ENCODE peak calls at places on chromosomes 3 and 15, in ten cellular contexts. One of them, this sample, is unnamed.

GRCh38 chr3:104642827-104643226 is 723.9 kb upstream of the ALCAM start:
- DNase-seq in heart right ventricle: no peak
- DNase-seq in astrocyte of the spinal cord: no peak
- DNase-seq in left ventricle myocardium inferior: no peak
- DNase-seq in astrocyte: no peak
- DNase-seq in H7: no peak
- DNase-seq in transverse colon: no peak
- DNase-seq in SK-N-MC: peak; percentile 42
- DNase-seq in A549: no peak
- DNase-seq in thyroid gland: no peak
- DNase-seq in this sample: no peak

GRCh38 chr15:48759921-48760320 is 50.9 kb downstream of the CEP152 start:
- DNase-seq in heart right ventricle: no peak
- DNase-seq in astrocyte of the spinal cord: no peak
- DNase-seq in left ventricle myocardium inferior: no peak
- DNase-seq in astrocyte: no peak
- DNase-seq in H7: peak; percentile 22
- DNase-seq in transverse colon: no peak
- DNase-seq in SK-N-MC: no peak
- DNase-seq in A549: no peak
- DNase-seq in thyroid gland: peak; percentile 75
- DNase-seq in this sample: no peak

GRCh38 chr15:85412956-85413854 is 32.8 kb downstream of the AKAP13 start:
- DNase-seq in heart right ventricle: peak; percentile 23
- DNase-seq in astrocyte of the spinal cord: peak; percentile 94
- DNase-seq in left ventricle myocardium inferior: peak; percentile 35
- DNase-seq in astrocyte: peak; percentile 90
- DNase-seq in H7: peak; percentile 62
- DNase-seq in transverse colon: peak; percentile 77
- DNase-seq in SK-N-MC: no peak
- DNase-seq in A549: peak; percentile 93
- DNase-seq in thyroid gland: peak; percentile 84
- DNase-seq in this sample: peak; percentile 91

GRCh38 chr3:72891053-72891855 is 3.4 kb downstream of the GXYLT2 start:
- DNase-seq in heart right ventricle: peak; percentile 34
- DNase-seq in astrocyte of the spinal cord: peak; percentile 99
- DNase-seq in left ventricle myocardium inferior: peak; percentile 67
- DNase-seq in astrocyte: peak; percentile 100
- DNase-seq in H7: no peak
- DNase-seq in transverse colon: peak; percentile 18
- DNase-seq in SK-N-MC: no peak
- DNase-seq in A549: no peak
- DNase-seq in thyroid gland: no peak
- DNase-seq in this sample: peak; percentile 100

GRCh38 chr3:158709666-158710083 is 22.6 kb downstream of the RARRES1 start:
- DNase-seq in heart right ventricle: no peak
- DNase-seq in astrocyte of the spinal cord: peak; percentile 99
- DNase-seq in left ventricle myocardium inferior: no peak
- DNase-seq in astrocyte: peak; percentile 100
- DNase-seq in H7: no peak
- DNase-seq in transverse colon: no peak
- DNase-seq in SK-N-MC: no peak
- DNase-seq in A549: peak; percentile 54
- DNase-seq in thyroid gland: no peak
- DNase-seq in this sample: peak; percentile 95

GRCh38 chr3:155963557-155963956 is 93.1 kb downstream of the GMPS start:
- DNase-seq in heart right ventricle: no peak
- DNase-seq in astrocyte of the spinal cord: peak; percentile 48
- DNase-seq in left ventricle myocardium inferior: no peak
- DNase-seq in astrocyte: peak; percentile 61
- DNase-seq in H7: no peak
- DNase-seq in transverse colon: no peak
- DNase-seq in SK-N-MC: no peak
- DNase-seq in A549: no peak
- DNase-seq in thyroid gland: no peak
- DNase-seq in this sample: no peak

GRCh38 chr3:6736781-6737180 is 124.1 kb upstream of the GRM7 start:
- DNase-seq in heart right ventricle: no peak
- DNase-seq in astrocyte of the spinal cord: no peak
- DNase-seq in left ventricle myocardium inferior: no peak
- DNase-seq in astrocyte: no peak
- DNase-seq in H7: no peak
- DNase-seq in transverse colon: no peak
- DNase-seq in SK-N-MC: no peak
- DNase-seq in A549: no peak
- DNase-seq in thyroid gland: no peak
- DNase-seq in this sample: no peak

GRCh38 chr3:99366663-99367429 is 271.5 kb upstream of the COL8A1 start:
- DNase-seq in heart right ventricle: no peak
- DNase-seq in astrocyte of the spinal cord: no peak
- DNase-seq in left ventricle myocardium inferior: no peak
- DNase-seq in astrocyte: no peak
- DNase-seq in H7: peak; percentile 8
- DNase-seq in transverse colon: no peak
- DNase-seq in SK-N-MC: no peak
- DNase-seq in A549: peak; percentile 17
- DNase-seq in thyroid gland: no peak
- DNase-seq in this sample: no peak

GRCh38 chr3:140091143-140091542 is 156.2 kb downstream of the CLSTN2 start:
- DNase-seq in heart right ventricle: no peak
- DNase-seq in astrocyte of the spinal cord: peak; percentile 22
- DNase-seq in left ventricle myocardium inferior: no peak
- DNase-seq in astrocyte: peak; percentile 65
- DNase-seq in H7: no peak
- DNase-seq in transverse colon: no peak
- DNase-seq in SK-N-MC: no peak
- DNase-seq in A549: no peak
- DNase-seq in thyroid gland: no peak
- DNase-seq in this sample: no peak

GRCh38 chr15:82228750-82229149 is 33.8 kb downstream of the EFL1 start:
- DNase-seq in heart right ventricle: no peak
- DNase-seq in astrocyte of the spinal cord: peak; percentile 10
- DNase-seq in left ventricle myocardium inferior: no peak
- DNase-seq in astrocyte: no peak
- DNase-seq in H7: no peak
- DNase-seq in transverse colon: no peak
- DNase-seq in SK-N-MC: no peak
- DNase-seq in A549: no peak
- DNase-seq in thyroid gland: no peak
- DNase-seq in this sample: peak; percentile 44

GRCh38 chr3:195906865-195907729 is 1.3 kb downstream of the TNK2 start:
- DNase-seq in heart right ventricle: peak; percentile 41
- DNase-seq in astrocyte of the spinal cord: no peak
- DNase-seq in left ventricle myocardium inferior: no peak
- DNase-seq in astrocyte: no peak
- DNase-seq in H7: peak; percentile 75
- DNase-seq in transverse colon: peak; percentile 65
- DNase-seq in SK-N-MC: no peak
- DNase-seq in A549: no peak
- DNase-seq in thyroid gland: peak; percentile 86
- DNase-seq in this sample: peak; percentile 16

GRCh38 chr3:169477790-169478189 is 185.7 kb downstream of the MECOM start:
- DNase-seq in heart right ventricle: no peak
- DNase-seq in astrocyte of the spinal cord: no peak
- DNase-seq in left ventricle myocardium inferior: no peak
- DNase-seq in astrocyte: no peak
- DNase-seq in H7: no peak
- DNase-seq in transverse colon: no peak
- DNase-seq in SK-N-MC: no peak
- DNase-seq in A549: no peak
- DNase-seq in thyroid gland: no peak
- DNase-seq in this sample: no peak

GRCh38 chr15:65979316-65979715 is 110.0 kb downstream of the RAB11A start:
- DNase-seq in heart right ventricle: no peak
- DNase-seq in astrocyte of the spinal cord: no peak
- DNase-seq in left ventricle myocardium inferior: no peak
- DNase-seq in astrocyte: no peak
- DNase-seq in H7: no peak
- DNase-seq in transverse colon: no peak
- DNase-seq in SK-N-MC: no peak
- DNase-seq in A549: no peak
- DNase-seq in thyroid gland: no peak
- DNase-seq in this sample: no peak
- H3K4me3 ChIP-seq in heart right ventricle: no peak overlapping the region
- H3K4me3 ChIP-seq in astrocyte of the spinal cord: no peak overlapping the region
- H3K4me3 ChIP-seq in left ventricle myocardium inferior: no peak overlapping the region
- H3K4me3 ChIP-seq in astrocyte: no peak overlapping the region
- H3K4me3 ChIP-seq in H7: no peak overlapping the region
- H3K4me3 ChIP-seq in transverse colon: no peak overlapping the region
- H3K4me3 ChIP-seq in SK-N-MC: no peak overlapping the region
- H3K4me3 ChIP-seq in A549: no peak overlapping the region
- H3K4me3 ChIP-seq in thyroid gland: no peak overlapping the region
- H3K4me3 ChIP-seq in this sample: no peak overlapping the region

DNA sequence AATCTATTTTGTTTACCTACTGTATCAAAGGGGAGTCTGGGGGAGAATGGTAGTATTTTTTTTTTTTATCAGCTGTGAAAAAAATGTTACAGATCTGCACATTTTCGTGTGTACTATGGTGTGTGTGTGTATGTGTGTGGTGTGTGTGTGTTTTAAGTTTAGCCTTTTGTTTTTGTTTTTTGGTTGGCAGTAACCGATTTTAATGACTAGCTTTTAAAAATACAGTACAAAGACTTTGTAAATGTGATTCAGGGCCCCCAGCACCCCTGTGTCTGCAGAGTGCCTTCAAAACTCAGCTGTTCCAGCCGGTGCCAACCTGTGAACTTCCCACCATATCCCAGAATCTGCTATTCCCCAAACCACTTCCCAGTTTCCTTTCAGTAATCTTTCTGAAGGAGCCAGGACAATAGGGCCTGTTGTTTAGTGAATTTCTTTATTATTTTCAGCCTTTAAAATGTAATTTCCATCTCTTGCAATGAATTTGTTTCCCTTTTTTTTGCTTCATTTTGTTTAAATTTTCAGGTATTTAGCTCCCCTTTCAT is 2.1 kb downstream of the RAP2B start:
- DNase-seq in heart right ventricle: no peak
- DNase-seq in astrocyte of the spinal cord: no peak
- DNase-seq in left ventricle myocardium inferior: no peak
- DNase-seq in astrocyte: no peak
- DNase-seq in H7: no peak
- DNase-seq in transverse colon: no peak
- DNase-seq in SK-N-MC: no peak
- DNase-seq in A549: no peak
- DNase-seq in thyroid gland: no peak
- DNase-seq in this sample: no peak
- H3K4me3 ChIP-seq in heart right ventricle: peak overlapping the region; percentile 75
- H3K4me3 ChIP-seq in astrocyte of the spinal cord: peak overlapping the region; percentile 96
- H3K4me3 ChIP-seq in left ventricle myocardium inferior: peak overlapping the region; percentile 97
- H3K4me3 ChIP-seq in astrocyte: peak overlapping the region; percentile 97
- H3K4me3 ChIP-seq in H7: peak overlapping the region; percentile 85
- H3K4me3 ChIP-seq in transverse colon: no peak overlapping the region
- H3K4me3 ChIP-seq in SK-N-MC: peak overlapping the region; percentile 89
- H3K4me3 ChIP-seq in A549: peak overlapping the region; percentile 91
- H3K4me3 ChIP-seq in thyroid gland: peak overlapping the region; percentile 88
- H3K4me3 ChIP-seq in this sample: peak overlapping the region; percentile 93

DNA sequence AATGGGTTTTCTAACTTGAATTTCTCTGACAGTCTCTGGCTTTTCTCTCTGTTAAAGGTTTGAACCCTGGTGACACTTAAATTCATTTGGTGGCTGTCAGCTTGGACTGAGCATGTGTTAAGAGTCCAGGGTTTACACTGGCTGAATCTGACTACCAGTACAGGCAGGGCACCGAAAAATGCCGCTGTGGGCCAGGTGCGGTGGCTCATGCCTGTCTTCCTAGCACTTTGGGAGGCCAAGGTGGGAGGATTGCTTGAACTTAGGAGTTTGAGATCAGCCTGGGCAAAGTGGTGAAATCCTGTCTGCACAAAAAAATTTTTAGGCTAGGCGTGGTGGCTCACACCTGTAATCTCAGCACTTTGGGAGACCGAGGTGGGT is 1.8 kb downstream of the MANF start:
- DNase-seq in heart right ventricle: no peak
- DNase-seq in astrocyte of the spinal cord: no peak
- DNase-seq in left ventricle myocardium inferior: no peak
- DNase-seq in astrocyte: no peak
- DNase-seq in H7: no peak
- DNase-seq in transverse colon: no peak
- DNase-seq in SK-N-MC: no peak
- DNase-seq in A549: no peak
- DNase-seq in thyroid gland: no peak
- DNase-seq in this sample: no peak
- H3K4me3 ChIP-seq in heart right ventricle: peak overlapping the region; percentile 91
- H3K4me3 ChIP-seq in astrocyte of the spinal cord: peak overlapping the region; percentile 96
- H3K4me3 ChIP-seq in left ventricle myocardium inferior: peak overlapping the region; percentile 85
- H3K4me3 ChIP-seq in astrocyte: peak overlapping the region; percentile 99
- H3K4me3 ChIP-seq in H7: no peak overlapping the region
- H3K4me3 ChIP-seq in transverse colon: no peak overlapping the region
- H3K4me3 ChIP-seq in SK-N-MC: peak overlapping the region; percentile 80
- H3K4me3 ChIP-seq in A549: peak overlapping the region; percentile 95
- H3K4me3 ChIP-seq in thyroid gland: peak overlapping the region; percentile 81
- H3K4me3 ChIP-seq in this sample: peak overlapping the region; percentile 74

GRCh38 chr3:40779039-40779438 is 254.3 kb downstream of the ZNF621 start:
- DNase-seq in heart right ventricle: no peak
- DNase-seq in astrocyte of the spinal cord: no peak
- DNase-seq in left ventricle myocardium inferior: no peak
- DNase-seq in astrocyte: no peak
- DNase-seq in H7: peak; percentile 59
- DNase-seq in transverse colon: no peak
- DNase-seq in SK-N-MC: no peak
- DNase-seq in A549: no peak
- DNase-seq in thyroid gland: no peak
- DNase-seq in this sample: no peak

GRCh38 chr3:40782086-40782721 is 257.4 kb downstream of the ZNF621 start:
- DNase-seq in heart right ventricle: no peak
- DNase-seq in astrocyte of the spinal cord: no peak
- DNase-seq in left ventricle myocardium inferior: no peak
- DNase-seq in astrocyte: no peak
- DNase-seq in H7: peak; percentile 30
- DNase-seq in transverse colon: no peak
- DNase-seq in SK-N-MC: no peak
- DNase-seq in A549: peak; percentile 27
- DNase-seq in thyroid gland: no peak
- DNase-seq in this sample: no peak

GRCh38 chr3:40780341-40780800 is 255.6 kb downstream of the ZNF621 start:
- DNase-seq in heart right ventricle: peak; percentile 78
- DNase-seq in astrocyte of the spinal cord: no peak
- DNase-seq in left ventricle myocardium inferior: peak; percentile 77
- DNase-seq in astrocyte: no peak
- DNase-seq in H7: no peak
- DNase-seq in transverse colon: peak; percentile 23
- DNase-seq in SK-N-MC: no peak
- DNase-seq in A549: no peak
- DNase-seq in thyroid gland: peak; percentile 79
- DNase-seq in this sample: no peak

DNA sequence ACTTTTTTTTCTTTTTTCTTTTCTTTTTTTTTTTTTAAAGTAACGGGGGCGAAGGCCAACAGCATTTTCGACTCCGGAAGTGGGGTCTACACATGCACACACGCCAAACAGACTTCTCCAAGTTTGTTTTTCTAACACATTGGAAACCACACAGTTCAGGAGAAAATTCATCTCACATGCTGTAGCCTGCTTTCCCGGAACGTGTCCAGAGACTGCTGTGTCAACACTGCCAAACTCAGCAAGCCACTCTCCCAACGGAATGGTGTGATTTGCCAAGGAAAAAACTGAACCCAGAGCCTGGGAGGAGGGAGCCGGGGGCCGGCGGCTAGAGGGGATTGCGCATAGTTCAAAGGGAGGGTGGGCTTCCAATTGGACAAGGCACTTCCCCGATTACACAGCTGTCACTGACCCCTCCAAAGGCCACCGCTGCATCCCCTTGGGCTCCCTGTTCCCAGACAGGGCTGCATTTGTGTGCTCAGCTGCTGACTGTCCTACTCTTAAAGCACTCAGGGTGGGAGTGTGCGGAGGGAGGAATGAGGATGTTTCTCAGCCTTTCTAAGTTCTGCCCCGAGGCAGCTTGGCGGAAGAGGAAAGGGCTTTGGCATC is 256.1 kb downstream of the ZNF621 start:
- DNase-seq in heart right ventricle: peak; percentile 61
- DNase-seq in astrocyte of the spinal cord: peak; percentile 88
- DNase-seq in left ventricle myocardium inferior: peak; percentile 55
- DNase-seq in astrocyte: peak; percentile 60
- DNase-seq in H7: no peak
- DNase-seq in transverse colon: no peak
- DNase-seq in SK-N-MC: no peak
- DNase-seq in A549: no peak
- DNase-seq in thyroid gland: peak; percentile 40
- DNase-seq in this sample: peak; percentile 35
- H3K4me3 ChIP-seq in heart right ventricle: peak overlapping the region; percentile 20
- H3K4me3 ChIP-seq in astrocyte of the spinal cord: no peak overlapping the region
- H3K4me3 ChIP-seq in left ventricle myocardium inferior: peak overlapping the region; percentile 48
- H3K4me3 ChIP-seq in astrocyte: peak overlapping the region; percentile 38
- H3K4me3 ChIP-seq in H7: no peak overlapping the region
- H3K4me3 ChIP-seq in transverse colon: no peak overlapping the region
- H3K4me3 ChIP-seq in SK-N-MC: no peak overlapping the region
- H3K4me3 ChIP-seq in A549: no peak overlapping the region
- H3K4me3 ChIP-seq in thyroid gland: no peak overlapping the region
- H3K4me3 ChIP-seq in this sample: no peak overlapping the region